ENCODE peak calls at places on chromosomes 11 and 22, in ten cellular contexts. One of them, this sample, is unnamed.

GRCh38 chr11:68525930-68526329 is 65.4 kb downstream of the PPP6R3 start:
- DNase-seq in Karpas-422: no peak
- DNase-seq in neuronal stem cell: no peak
- DNase-seq in GM23248: no peak
- DNase-seq in fibroblast of lung: no peak
- DNase-seq in IMR-90: peak
- DNase-seq in H1: no peak
- DNase-seq in K562: no peak
- DNase-seq in HCT116: no peak
- DNase-seq in colonic mucosa: no peak
- DNase-seq in this sample: no peak

GRCh38 chr11:69826773-69827172 is 7.6 kb upstream of the FGF3 start:
- DNase-seq in Karpas-422: no peak
- DNase-seq in neuronal stem cell: no peak
- DNase-seq in GM23248: no peak
- DNase-seq in fibroblast of lung: no peak
- DNase-seq in IMR-90: no peak
- DNase-seq in H1: no peak
- DNase-seq in K562: no peak
- DNase-seq in HCT116: no peak
- DNase-seq in colonic mucosa: no peak
- DNase-seq in this sample: no peak

GRCh38 chr11:59173080-59173963 is 1.4 kb downstream of the DTX4 start:
- DNase-seq in Karpas-422: no peak
- DNase-seq in neuronal stem cell: no peak
- DNase-seq in GM23248: peak
- DNase-seq in fibroblast of lung: no peak
- DNase-seq in IMR-90: peak
- DNase-seq in H1: no peak
- DNase-seq in K562: no peak
- DNase-seq in HCT116: no peak
- DNase-seq in colonic mucosa: peak
- DNase-seq in this sample: no peak

GRCh38 chr22:36155702-36156101 is 4.9 kb downstream of the APOL3 start:
- DNase-seq in Karpas-422: no peak
- DNase-seq in neuronal stem cell: no peak
- DNase-seq in GM23248: peak
- DNase-seq in fibroblast of lung: peak
- DNase-seq in IMR-90: no peak
- DNase-seq in H1: no peak
- DNase-seq in K562: no peak
- DNase-seq in HCT116: no peak
- DNase-seq in colonic mucosa: peak
- DNase-seq in this sample: no peak

GRCh38 chr11:9784602-9785315 is 120.9 kb downstream of the SWAP70 start:
- DNase-seq in Karpas-422: no peak
- DNase-seq in neuronal stem cell: no peak
- DNase-seq in GM23248: no peak
- DNase-seq in fibroblast of lung: no peak
- DNase-seq in IMR-90: no peak
- DNase-seq in H1: no peak
- DNase-seq in K562: peak
- DNase-seq in HCT116: no peak
- DNase-seq in colonic mucosa: no peak
- DNase-seq in this sample: no peak

GRCh38 chr22:39574779-39575551 is 4.4 kb downstream of the CACNA1I start:
- DNase-seq in Karpas-422: no peak
- DNase-seq in neuronal stem cell: no peak
- DNase-seq in GM23248: peak
- DNase-seq in fibroblast of lung: peak
- DNase-seq in IMR-90: peak
- DNase-seq in H1: no peak
- DNase-seq in K562: peak
- DNase-seq in HCT116: peak
- DNase-seq in colonic mucosa: no peak
- DNase-seq in this sample: no peak

GRCh38 chr22:33889748-33890147 is 30.5 kb downstream of the LARGE1 start:
- DNase-seq in Karpas-422: peak
- DNase-seq in neuronal stem cell: no peak
- DNase-seq in GM23248: no peak
- DNase-seq in fibroblast of lung: no peak
- DNase-seq in IMR-90: no peak
- DNase-seq in H1: no peak
- DNase-seq in K562: no peak
- DNase-seq in HCT116: no peak
- DNase-seq in colonic mucosa: no peak
- DNase-seq in this sample: no peak

GRCh38 chr11:78832226-78832947 is 257.7 kb upstream of the NARS2 start:
- DNase-seq in Karpas-422: no peak
- DNase-seq in neuronal stem cell: no peak
- DNase-seq in GM23248: no peak
- DNase-seq in fibroblast of lung: no peak
- DNase-seq in IMR-90: no peak
- DNase-seq in H1: no peak
- DNase-seq in K562: no peak
- DNase-seq in HCT116: no peak
- DNase-seq in colonic mucosa: no peak
- DNase-seq in this sample: no peak

GRCh38 chr11:68118753-68119448 is 2.3 kb downstream of the CHKA start:
- DNase-seq in Karpas-422: peak
- DNase-seq in neuronal stem cell: no peak
- DNase-seq in GM23248: no peak
- DNase-seq in fibroblast of lung: peak
- DNase-seq in IMR-90: peak
- DNase-seq in H1: no peak
- DNase-seq in K562: no peak
- DNase-seq in HCT116: no peak
- DNase-seq in colonic mucosa: no peak
- DNase-seq in this sample: no peak

GRCh38 chr11:15101072-15101701 is 13.5 kb upstream of the INSC start:
- DNase-seq in Karpas-422: peak
- DNase-seq in neuronal stem cell: peak
- DNase-seq in GM23248: peak
- DNase-seq in fibroblast of lung: peak
- DNase-seq in IMR-90: peak
- DNase-seq in H1: peak
- DNase-seq in K562: peak
- DNase-seq in HCT116: peak
- DNase-seq in colonic mucosa: peak
- DNase-seq in this sample: peak

GRCh38 chr11:122207921-122208764 is 92.1 kb upstream of the BLID start:
- DNase-seq in Karpas-422: no peak
- DNase-seq in neuronal stem cell: no peak
- DNase-seq in GM23248: peak
- DNase-seq in fibroblast of lung: peak
- DNase-seq in IMR-90: peak
- DNase-seq in H1: no peak
- DNase-seq in K562: no peak
- DNase-seq in HCT116: no peak
- DNase-seq in colonic mucosa: no peak
- DNase-seq in this sample: no peak

GRCh38 chr11:69840371-69841169 is 21.4 kb upstream of the FGF3 start:
- DNase-seq in Karpas-422: no peak
- DNase-seq in neuronal stem cell: no peak
- DNase-seq in GM23248: no peak
- DNase-seq in fibroblast of lung: no peak
- DNase-seq in IMR-90: no peak
- DNase-seq in H1: no peak
- DNase-seq in K562: no peak
- DNase-seq in HCT116: peak
- DNase-seq in colonic mucosa: no peak
- DNase-seq in this sample: no peak

GRCh38 chr11:107043242-107043991 is 25.1 kb upstream of the GUCY1A2 start:
- DNase-seq in Karpas-422: no peak
- DNase-seq in neuronal stem cell: no peak
- DNase-seq in GM23248: peak
- DNase-seq in fibroblast of lung: peak
- DNase-seq in IMR-90: peak
- DNase-seq in H1: no peak
- DNase-seq in K562: no peak
- DNase-seq in HCT116: no peak
- DNase-seq in colonic mucosa: no peak
- DNase-seq in this sample: no peak

GRCh38 chr11:95991101-95991500 is 67.2 kb upstream of the MTMR2 start:
- DNase-seq in Karpas-422: no peak
- DNase-seq in neuronal stem cell: no peak
- DNase-seq in GM23248: peak
- DNase-seq in fibroblast of lung: no peak
- DNase-seq in IMR-90: no peak
- DNase-seq in H1: no peak
- DNase-seq in K562: no peak
- DNase-seq in HCT116: no peak
- DNase-seq in colonic mucosa: no peak
- DNase-seq in this sample: no peak

GRCh38 chr11:128509990-128510389 is 77.4 kb downstream of the ETS1 start:
- DNase-seq in Karpas-422: no peak
- DNase-seq in neuronal stem cell: no peak
- DNase-seq in GM23248: peak
- DNase-seq in fibroblast of lung: peak
- DNase-seq in IMR-90: peak
- DNase-seq in H1: no peak
- DNase-seq in K562: no peak
- DNase-seq in HCT116: no peak
- DNase-seq in colonic mucosa: no peak
- DNase-seq in this sample: no peak

GRCh38 chr11:848988-849824 is 6.6 kb downstream of the TSPAN4 start:
- DNase-seq in Karpas-422: peak
- DNase-seq in neuronal stem cell: no peak
- DNase-seq in GM23248: no peak
- DNase-seq in fibroblast of lung: no peak
- DNase-seq in IMR-90: no peak
- DNase-seq in H1: no peak
- DNase-seq in K562: no peak
- DNase-seq in HCT116: no peak
- DNase-seq in colonic mucosa: no peak
- DNase-seq in this sample: no peak

GRCh38 chr11:45094958-45095690 is 51.3 kb upstream of the PRDM11 start:
- DNase-seq in Karpas-422: no peak
- DNase-seq in neuronal stem cell: no peak
- DNase-seq in GM23248: no peak
- DNase-seq in fibroblast of lung: no peak
- DNase-seq in IMR-90: no peak
- DNase-seq in H1: no peak
- DNase-seq in K562: no peak
- DNase-seq in HCT116: no peak
- DNase-seq in colonic mucosa: peak
- DNase-seq in this sample: no peak

GRCh38 chr11:1401656-1402221 is 12.0 kb downstream of the BRSK2 start:
- DNase-seq in Karpas-422: peak
- DNase-seq in neuronal stem cell: peak
- DNase-seq in GM23248: peak
- DNase-seq in fibroblast of lung: peak
- DNase-seq in IMR-90: peak
- DNase-seq in H1: no peak
- DNase-seq in K562: peak
- DNase-seq in HCT116: no peak
- DNase-seq in colonic mucosa: peak
- DNase-seq in this sample: no peak

GRCh38 chr11:116853461-116854073 is 16.1 kb upstream of the APOA1 start:
- DNase-seq in Karpas-422: no peak
- DNase-seq in neuronal stem cell: no peak
- DNase-seq in GM23248: peak
- DNase-seq in fibroblast of lung: peak
- DNase-seq in IMR-90: peak
- DNase-seq in H1: no peak
- DNase-seq in K562: no peak
- DNase-seq in HCT116: peak
- DNase-seq in colonic mucosa: peak
- DNase-seq in this sample: no peak
- H3K9ac ChIP-seq in Karpas-422: no peak
- H3K9ac ChIP-seq in neuronal stem cell: no peak
- H3K9ac ChIP-seq in GM23248: peak
- H3K9ac ChIP-seq in fibroblast of lung: no peak
- H3K9ac ChIP-seq in IMR-90: no peak
- H3K9ac ChIP-seq in H1: no peak
- H3K9ac ChIP-seq in K562: no peak
- H3K9ac ChIP-seq in HCT116: no peak
- H3K9ac ChIP-seq in colonic mucosa: peak
- H3K9ac ChIP-seq in this sample: no peak

GRCh38 chr22:32818446-32819115 is 17.1 kb downstream of the TIMP3 start:
- DNase-seq in Karpas-422: no peak
- DNase-seq in neuronal stem cell: no peak
- DNase-seq in GM23248: no peak
- DNase-seq in fibroblast of lung: no peak
- DNase-seq in IMR-90: no peak
- DNase-seq in H1: no peak
- DNase-seq in K562: no peak
- DNase-seq in HCT116: no peak
- DNase-seq in colonic mucosa: no peak
- DNase-seq in this sample: no peak
- H3K9ac ChIP-seq in Karpas-422: no peak
- H3K9ac ChIP-seq in neuronal stem cell: no peak
- H3K9ac ChIP-seq in GM23248: peak
- H3K9ac ChIP-seq in fibroblast of lung: no peak
- H3K9ac ChIP-seq in IMR-90: no peak
- H3K9ac ChIP-seq in H1: no peak
- H3K9ac ChIP-seq in K562: no peak
- H3K9ac ChIP-seq in HCT116: no peak
- H3K9ac ChIP-seq in colonic mucosa: no peak
- H3K9ac ChIP-seq in this sample: no peak

DNA sequence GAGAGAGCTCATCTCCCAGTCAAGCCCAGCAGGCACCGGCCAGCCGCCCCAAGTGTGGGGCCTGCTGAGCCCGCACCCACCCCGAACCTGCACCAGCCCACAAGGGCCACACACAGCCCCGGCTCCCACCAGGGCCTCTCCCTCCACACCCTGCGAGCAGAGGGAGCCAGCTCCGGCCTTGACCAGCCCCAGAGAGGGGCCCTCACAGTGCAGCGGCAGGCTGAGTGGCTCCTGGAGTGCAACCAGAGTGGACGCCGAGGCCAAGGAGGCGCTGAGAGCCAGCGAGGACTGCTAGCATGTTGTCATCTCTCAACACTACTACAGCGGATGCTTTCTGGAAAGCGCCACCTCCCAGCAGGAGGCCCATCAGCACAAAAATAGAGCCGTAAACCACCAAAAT is 10.9 kb downstream of the DEFB108B start:
- DNase-seq in Karpas-422: no peak
- DNase-seq in neuronal stem cell: no peak
- DNase-seq in GM23248: no peak
- DNase-seq in fibroblast of lung: no peak
- DNase-seq in IMR-90: no peak
- DNase-seq in H1: no peak
- DNase-seq in K562: no peak
- DNase-seq in HCT116: no peak
- DNase-seq in colonic mucosa: no peak
- DNase-seq in this sample: peak
- H3K9ac ChIP-seq in Karpas-422: no peak
- H3K9ac ChIP-seq in neuronal stem cell: no peak
- H3K9ac ChIP-seq in GM23248: no peak
- H3K9ac ChIP-seq in fibroblast of lung: no peak
- H3K9ac ChIP-seq in IMR-90: no peak
- H3K9ac ChIP-seq in H1: no peak
- H3K9ac ChIP-seq in K562: no peak
- H3K9ac ChIP-seq in HCT116: no peak
- H3K9ac ChIP-seq in colonic mucosa: no peak
- H3K9ac ChIP-seq in this sample: no peak

DNA sequence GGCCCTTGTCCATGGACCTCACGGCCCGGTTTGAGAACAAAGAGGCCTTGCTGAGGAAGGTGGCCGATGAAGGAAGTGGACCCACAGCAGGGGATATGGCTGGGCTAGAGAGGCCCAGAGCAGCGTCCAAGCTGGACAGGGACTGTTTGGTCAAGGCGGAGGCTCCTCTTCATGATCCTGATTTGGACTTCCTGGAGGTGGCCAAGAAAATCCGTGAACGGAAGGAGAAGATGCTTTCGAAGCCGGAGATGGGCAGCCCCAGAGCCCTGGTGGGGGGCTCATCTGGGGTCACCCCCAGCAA is 76.3 kb downstream of the KIAA1671 start:
- DNase-seq in Karpas-422: no peak
- DNase-seq in neuronal stem cell: no peak
- DNase-seq in GM23248: no peak
- DNase-seq in fibroblast of lung: no peak
- DNase-seq in IMR-90: no peak
- DNase-seq in H1: no peak
- DNase-seq in K562: no peak
- DNase-seq in HCT116: no peak
- DNase-seq in colonic mucosa: no peak
- DNase-seq in this sample: no peak
- H3K9ac ChIP-seq in Karpas-422: no peak
- H3K9ac ChIP-seq in neuronal stem cell: peak
- H3K9ac ChIP-seq in GM23248: no peak
- H3K9ac ChIP-seq in fibroblast of lung: no peak
- H3K9ac ChIP-seq in IMR-90: no peak
- H3K9ac ChIP-seq in H1: no peak
- H3K9ac ChIP-seq in K562: no peak
- H3K9ac ChIP-seq in HCT116: no peak
- H3K9ac ChIP-seq in colonic mucosa: no peak
- H3K9ac ChIP-seq in this sample: no peak

This sample was measured in NT2/D1.